ENCODE peak calls at places on chromosomes 5 and 9, in nine cellular contexts. A is choroid plexus epithelial cell, V is OCI-LY7, E is brain microvascular endothelial cell, Z is fibroblast of the aortic adventitia, U is gastrocnemius medialis, P is kidney, T is PC-3, I is mucosa of descending colon. B is an unnamed sample.

GRCh38 chr9:129898205-129898604 is 62.9 kb downstream of the USP20 start:
- DNase-seq in P (no peak), A (no peak), T (peak), V (no peak), U (no peak), E (no peak), I (no peak), Z (peak), B (no peak)

GRCh38 chr9:130972957-130973685 is 34.1 kb upstream of the FIBCD1 start:
- DNase-seq in T (no peak), I (no peak), P (no peak), A (no peak), E (no peak), V (no peak), U (no peak), Z (no peak), B (no peak)

GRCh38 chr9:89923961-89924504 is 319.2 kb downstream of the GADD45G start:
- DNase-seq in A (peak), T (peak), E (no peak), P (no peak), I (no peak), V (peak), Z (no peak), U (no peak), B (no peak)

GRCh38 chr5:158839638-158840037 is 260.1 kb downstream of the EBF1 start:
- DNase-seq in A (no peak), T (no peak), U (no peak), V (no peak), I (no peak), E (no peak), P (no peak), Z (no peak), B (no peak)

GRCh38 chr5:174151579-174152181 is 106.2 kb downstream of the NSG2 start:
- DNase-seq in I (no peak), U (no peak), E (no peak), T (no peak), A (no peak), V (no peak), P (no peak), Z (no peak), B (no peak)

GRCh38 chr9:23850242-23851023 is 24.4 kb upstream of the ELAVL2 start:
- DNase-seq in V (no peak), P (no peak), T (no peak), U (no peak), I (peak), E (no peak), A (no peak), Z (no peak), B (no peak)

GRCh38 chr9:98146101-98146991 is 27.3 kb upstream of the TRIM14 start:
- DNase-seq in A (peak), U (no peak), T (peak), I (peak), V (no peak), P (peak), E (no peak), Z (peak), B (peak)

GRCh38 chr5:57082441-57083067 is 91.3 kb upstream of the GPBP1 start:
- DNase-seq in V (peak), A (peak), P (no peak), Z (peak), T (peak), I (peak), E (peak), U (no peak), B (peak)

GRCh38 chr5:134101686-134102439 is 12.6 kb upstream of the TCF7 start:
- DNase-seq in T (peak), I (peak), U (no peak), Z (peak), V (peak), E (no peak), A (peak), P (peak), B (peak)

GRCh38 chr9:14238518-14238917 is 75.4 kb downstream of the NFIB start:
- DNase-seq in E (peak), Z (peak), P (no peak), V (no peak), A (peak), U (no peak), T (peak), I (no peak), B (peak)

GRCh38 chr5:96530901-96531300 is 97.9 kb upstream of the PCSK1 start:
- DNase-seq in U (no peak), T (no peak), A (no peak), E (no peak), Z (no peak), P (no peak), V (no peak), I (no peak), B (no peak)

GRCh38 chr5:96967400-96967799 is 31.5 kb downstream of the LNPEP start:
- DNase-seq in T (no peak), A (no peak), I (no peak), P (no peak), Z (no peak), U (no peak), E (no peak), V (no peak), B (no peak)

GRCh38 chr9:4375424-4376195 is 75.7 kb upstream of the GLIS3 start:
- DNase-seq in P (no peak), Z (peak), A (peak), V (no peak), T (peak), U (no peak), E (peak), I (no peak), B (no peak)

GRCh38 chr9:127885508-127886281 is 8.2 kb upstream of the AK1 start:
- DNase-seq in P (no peak), Z (no peak), A (no peak), V (no peak), U (no peak), I (no peak), E (no peak), T (no peak), B (no peak)

GRCh38 chr5:101728933-101729332 is 567.2 kb downstream of the SLCO4C1 start:
- DNase-seq in A (peak), E (no peak), P (no peak), U (no peak), I (no peak), V (no peak), Z (no peak), T (no peak), B (no peak)
- TF ChIP-seq CTCF in A (peak), E (no peak), P (no peak), U (no peak), I (no peak), V (peak), Z (no peak), T (peak), B (no peak)

GRCh38 chr5:179866241-179867078 is 7.8 kb upstream of the MRNIP start:
- DNase-seq in U (no peak), P (no peak), I (no peak), V (peak), A (peak), T (no peak), Z (no peak), E (no peak), B (no peak)
- TF ChIP-seq CTCF in U (no peak), P (no peak), I (no peak), V (peak), A (peak), T (peak), Z (no peak), E (peak), B (no peak)

GRCh38 chr5:34900660-34901059 is 14.6 kb downstream of the RAD1 start:
- DNase-seq in A (no peak), U (no peak), P (no peak), E (no peak), T (no peak), I (no peak), Z (no peak), V (no peak), B (no peak)
- TF ChIP-seq CTCF in A (no peak), U (no peak), P (no peak), E (no peak), T (no peak), I (no peak), Z (no peak), V (no peak), B (no peak)

DNA sequence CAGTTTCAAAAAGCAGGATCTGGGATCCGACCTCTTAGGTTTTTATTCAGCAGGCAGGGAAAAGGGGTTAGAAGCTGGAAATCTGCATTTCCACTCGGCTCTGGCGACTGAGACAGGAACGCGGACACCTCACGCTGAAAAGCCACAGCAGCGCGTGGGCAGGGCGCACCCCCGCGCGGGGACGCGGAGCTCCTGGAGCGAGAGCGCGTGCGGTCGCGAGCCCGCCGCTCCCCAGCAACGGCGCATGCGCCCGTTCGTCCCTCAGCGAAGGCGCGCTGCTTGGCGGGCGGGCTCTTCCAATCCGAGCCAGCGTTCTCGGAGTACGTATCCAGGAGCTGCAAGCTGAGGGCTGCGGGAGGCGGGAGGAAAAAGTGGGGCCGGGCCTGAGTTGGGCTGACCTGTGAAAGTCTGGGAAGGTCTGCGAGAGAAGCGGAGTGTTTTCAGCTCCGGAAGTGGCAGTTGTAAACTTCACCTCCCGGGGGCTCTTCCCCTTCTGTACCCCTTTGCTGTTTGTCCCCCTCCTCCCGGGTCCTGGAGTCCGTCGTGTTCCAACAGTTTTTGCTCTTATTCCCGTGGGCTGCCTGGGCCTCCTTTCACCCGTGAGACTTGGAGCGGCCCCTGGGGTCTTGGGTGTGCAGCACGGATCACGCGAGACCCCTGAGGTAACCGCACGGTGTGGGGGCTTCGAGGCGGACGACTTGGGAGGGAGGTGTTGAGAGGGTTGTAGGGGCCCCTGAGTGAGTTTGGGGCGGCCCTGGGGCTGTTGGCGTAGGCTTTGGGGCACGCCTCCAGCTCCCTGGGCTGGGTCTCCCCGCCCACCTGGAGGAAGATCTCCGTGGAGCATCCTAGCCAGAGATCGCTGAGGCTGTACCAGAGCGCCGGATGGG is at the start of gene CCDC171:
- DNase-seq in I (peak), V (peak), E (peak), A (peak), Z (peak), U (peak), T (peak), P (peak), B (peak)
- TF ChIP-seq CTCF in I (no peak), V (no peak), E (peak), A (no peak), Z (no peak), U (no peak), T (no peak), P (no peak), B (no peak)

GRCh38 chr5:137113161-137113560 is 386.0 kb downstream of the SPOCK1 start:
- DNase-seq in V (no peak), P (no peak), T (no peak), E (no peak), A (no peak), U (no peak), Z (no peak), I (no peak), B (no peak)

GRCh38 chr5:137115152-137115551 is 384.0 kb downstream of the SPOCK1 start:
- DNase-seq in A (no peak), P (no peak), I (no peak), E (no peak), U (no peak), V (no peak), T (peak), Z (no peak), B (no peak)

GRCh38 chr5:137113939-137114338 is 385.2 kb downstream of the SPOCK1 start:
- DNase-seq in U (no peak), V (no peak), T (no peak), E (no peak), P (no peak), I (no peak), A (no peak), Z (no peak), B (no peak)

GRCh38 chr5:137118629-137119028 is 380.5 kb downstream of the SPOCK1 start:
- DNase-seq in E (no peak), T (no peak), A (no peak), U (no peak), Z (no peak), P (no peak), I (no peak), V (no peak), B (no peak)

DNA sequence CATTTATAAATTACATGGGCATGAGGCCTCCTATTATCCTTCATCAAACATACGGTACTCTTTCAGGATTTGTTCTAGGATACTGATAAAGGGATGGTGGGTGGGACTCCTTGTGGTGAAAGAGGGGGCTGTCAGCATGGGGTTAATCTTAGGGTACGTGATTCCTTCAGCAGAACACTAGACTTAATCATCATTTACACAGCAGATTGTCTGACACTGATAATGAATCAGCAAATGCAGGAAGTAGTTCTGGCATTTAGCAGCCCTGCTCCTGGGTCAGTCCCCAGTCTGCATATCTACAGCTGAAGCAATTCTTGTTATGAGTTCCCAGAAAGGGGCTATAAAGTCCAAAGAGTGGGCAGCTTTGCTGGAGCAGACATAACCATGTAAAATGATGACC is 384.6 kb downstream of the SPOCK1 start:
- DNase-seq in E (no peak), Z (peak), V (no peak), I (no peak), A (peak), U (no peak), T (peak), P (no peak), B (no peak)
- TF ChIP-seq CTCF in E (peak), Z (peak), V (peak), I (no peak), A (no peak), U (no peak), T (no peak), P (no peak), B (no peak)

GRCh38 chr5:43113546-43113945 is 7.2 kb upstream of the ZNF131 start:
- DNase-seq in I (no peak), T (no peak), V (no peak), P (no peak), Z (no peak), E (no peak), A (no peak), U (no peak), B (no peak)

GRCh38 chr5:43110606-43111170 is 10.0 kb upstream of the ZNF131 start:
- DNase-seq in E (no peak), U (no peak), P (no peak), V (peak), I (peak), A (peak), T (peak), Z (no peak), B (peak)

GRCh38 chr5:43117092-43117491 is 3.6 kb upstream of the ZNF131 start:
- DNase-seq in I (no peak), Z (no peak), P (no peak), A (no peak), U (peak), E (no peak), V (no peak), T (no peak), B (no peak)

GRCh38 chr5:43120720-43121564 is at the start of gene ZNF131:
- DNase-seq in E (peak), U (peak), P (peak), T (peak), A (peak), I (peak), Z (peak), V (peak), B (peak)

DNA sequence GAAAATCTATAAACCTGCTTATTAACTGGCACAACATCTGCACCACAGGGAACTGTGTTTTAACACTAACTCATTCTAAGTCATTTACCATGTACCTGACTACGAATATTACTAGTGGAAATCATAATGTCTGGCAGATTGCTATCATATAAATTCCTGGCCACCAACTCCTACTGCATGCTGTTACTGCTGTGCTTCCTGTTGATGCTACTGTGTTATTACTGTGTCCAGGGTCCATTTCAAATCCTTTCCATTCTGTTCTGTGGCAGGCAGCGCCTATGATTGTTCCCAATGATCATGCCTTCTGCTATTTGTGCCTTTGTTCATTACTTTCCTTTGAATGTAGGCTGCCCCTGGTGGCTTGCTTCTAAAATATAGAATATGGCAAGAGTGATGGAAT is 4.7 kb upstream of the ZNF131 start:
- DNase-seq in P (no peak), U (no peak), T (no peak), A (no peak), E (no peak), Z (no peak), V (no peak), I (no peak), B (no peak)
- TF ChIP-seq CTCF in P (no peak), U (no peak), T (peak), A (no peak), E (peak), Z (no peak), V (peak), I (no peak), B (no peak)

GRCh38 chr5:141373673-141374317 is at the start of gene PCDHGA6:
- DNase-seq in I (no peak), P (no peak), V (peak), A (peak), U (no peak), E (no peak), T (no peak), Z (peak), B (no peak)
- TF ChIP-seq CTCF in I (no peak), P (peak), V (peak), A (peak), U (peak), E (peak), T (no peak), Z (peak), B (no peak)

GRCh38 chr9:135229701-135230385 is 142.4 kb downstream of the OLFM1 start:
- DNase-seq in T (no peak), I (no peak), U (no peak), Z (no peak), E (no peak), A (no peak), P (peak), V (no peak), B (no peak)
- TF ChIP-seq CTCF in T (no peak), I (no peak), U (no peak), Z (no peak), E (no peak), A (no peak), P (no peak), V (no peak), B (no peak)

GRCh38 chr9:136545966-136546696 is at the start of gene NOTCH1:
- DNase-seq in V (peak), A (peak), E (peak), I (peak), P (peak), T (peak), U (peak), Z (peak), B (peak)
- TF ChIP-seq CTCF in V (no peak), A (no peak), E (no peak), I (no peak), P (peak), T (no peak), U (no peak), Z (no peak), B (no peak)

DNA sequence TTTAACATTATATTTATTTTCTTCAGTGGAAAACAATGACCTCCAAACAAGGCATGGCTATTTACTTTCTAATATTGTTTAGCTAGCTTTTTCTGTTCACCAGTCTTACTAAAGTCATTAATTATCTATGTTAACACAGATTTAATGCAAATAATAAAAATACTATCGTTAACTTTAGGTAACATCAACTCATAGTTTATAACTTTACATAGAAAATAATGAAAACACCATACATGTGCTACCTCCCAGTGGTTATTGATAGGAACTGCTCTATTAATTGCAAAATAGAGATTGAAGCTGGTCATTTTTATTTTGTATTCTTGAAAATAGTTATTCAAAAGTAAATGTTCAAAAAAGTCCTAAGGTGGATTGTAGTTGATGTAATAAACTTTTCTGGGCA is 78.3 kb upstream of the HCN1 start:
- DNase-seq in U (no peak), T (peak), P (no peak), E (no peak), I (no peak), V (peak), A (peak), Z (no peak), B (no peak)
- TF ChIP-seq CTCF in U (no peak), T (peak), P (no peak), E (no peak), I (no peak), V (peak), A (no peak), Z (no peak), B (no peak)

B was measured in Calu3.